ENCODE peak calls at places on chromosomes 4 and X, in eight cellular contexts. W is kidney, X is NCI-H2081, D is IMR-90, Z is germinal center, S is psoas muscle, Q is EH, G is activated T-cell treated with anti-CD3 and anti-CD28 coated beads for 1 hour. H is an unnamed sample.

GRCh38 chr4:108149588-108150380 is 18.9 kb downstream of the LEF1 start:
- DNase-seq in Z (no peak), S (no peak), W (no peak), Q (peak; percentile 72), G (no peak), X (no peak), D (no peak), H (no peak)

GRCh38 chrX:119455264-119455663 is 13.0 kb upstream of the SLC25A5 start:
- DNase-seq in Q (peak; percentile 23), D (peak; percentile 69), Z (no peak), X (no peak), S (no peak), G (no peak), W (no peak), H (no peak)

GRCh38 chr4:164803702-164804101 is 49.8 kb downstream of the SMIM31 start:
- DNase-seq in W (no peak), D (no peak), S (no peak), Q (no peak), X (no peak), Z (no peak), G (no peak), H (no peak)

GRCh38 chr4:74444891-74445642 is at the start of gene AREG:
- DNase-seq in S (peak; percentile 75), G (peak; percentile 84), Q (peak; percentile 60), W (peak; percentile 95), D (peak; percentile 41), X (peak; percentile 58), Z (peak; percentile 90), H (peak; percentile 98)

GRCh38 chr4:6768539-6768905 is 14.0 kb upstream of the KIAA0232 start:
- DNase-seq in G (no peak), S (peak; percentile 56), X (no peak), W (no peak), D (peak; percentile 37), Q (peak; percentile 50), Z (no peak), H (no peak)

GRCh38 chr4:30553721-30554120 is 166.4 kb upstream of the PCDH7 start:
- DNase-seq in S (no peak), Q (no peak), X (no peak), W (no peak), D (peak; percentile 0), Z (no peak), G (no peak), H (no peak)

GRCh38 chr4:85509882-85510631 is 35.1 kb downstream of the ARHGAP24 start:
- DNase-seq in Q (no peak), Z (no peak), G (no peak), S (no peak), X (no peak), D (no peak), W (no peak), H (no peak)

GRCh38 chr4:15961778-15962510 is 1.0 kb downstream of the FGFBP2 start:
- DNase-seq in G (no peak), S (no peak), W (no peak), X (no peak), Q (no peak), D (no peak), Z (no peak), H (no peak)

GRCh38 chr4:108988514-108989195 is 225.8 kb upstream of the ETNPPL start:
- DNase-seq in X (no peak), D (peak; percentile 59), S (no peak), Q (peak; percentile 56), G (no peak), Z (no peak), W (no peak), H (no peak)

GRCh38 chr4:28523791-28524190 is 1663.2 kb downstream of the STIM2 start:
- DNase-seq in S (no peak), X (peak; percentile 23), G (no peak), Q (no peak), D (no peak), Z (no peak), W (no peak), H (no peak)

GRCh38 chr4:48949518-48950207 is 36.4 kb upstream of the CWH43 start:
- DNase-seq in X (no peak), D (no peak), W (no peak), Q (peak; percentile 77), S (no peak), Z (no peak), G (no peak), H (no peak)

GRCh38 chrX:103063191-103063845 is 653 bp downstream of the BEX1 start:
- DNase-seq in Z (no peak), S (no peak), W (peak; percentile 58), D (peak; percentile 12), G (no peak), Q (peak; percentile 55), X (peak; percentile 74), H (no peak)

GRCh38 chr4:1792832-1793495 is at the start of gene FGFR3:
- DNase-seq in X (peak; percentile 20), D (no peak), W (no peak), Z (peak; percentile 92), Q (peak; percentile 54), G (peak; percentile 19), S (no peak), H (no peak)

GRCh38 chr4:48504352-48504751 is 14.3 kb downstream of the ZAR1 start:
- DNase-seq in D (no peak), G (no peak), W (no peak), Q (no peak), Z (no peak), S (no peak), X (no peak), H (no peak)

GRCh38 chr4:32858971-32859370 is 2138.8 kb downstream of the PCDH7 start:
- DNase-seq in D (peak; percentile 31), Z (no peak), G (no peak), X (no peak), Q (peak; percentile 15), S (no peak), W (no peak), H (no peak)

GRCh38 chr4:100367451-100367850 is 150.4 kb downstream of the EMCN start:
- DNase-seq in Q (peak; percentile 2), D (peak; percentile 63), G (no peak), W (no peak), X (no peak), S (no peak), Z (no peak), H (no peak)

GRCh38 chrX:135454816-135455215 is 33.1 kb downstream of the SMIM10L2A start:
- DNase-seq in W (no peak), Z (no peak), S (no peak), G (no peak), D (no peak), X (no peak), Q (no peak), H (no peak)

GRCh38 chr4:110586137-110586850 is 36.6 kb downstream of the PITX2 start:
- DNase-seq in X (peak; percentile 9), G (no peak), Z (peak; percentile 8), S (no peak), D (peak; percentile 69), W (no peak), Q (peak; percentile 57), H (no peak)

H was measured in spleen.